ENCODE peak calls at places on chromosomes 13 and 19, in four cellular contexts. R is pancreas, Y is H9, M is A549. G is an unnamed sample.

GRCh38 chr19:1864480-1865171 is 1.2 kb upstream of the KLF16 start:
- DNase-seq in R (peak; percentile 74), Y (peak; percentile 89), M (peak; percentile 72), G (no peak)

GRCh38 chr13:25973576-25973975 is 78.2 kb downstream of the SHISA2 start:
- DNase-seq in R (no peak), Y (no peak), M (no peak), G (no peak)

GRCh38 chr13:60448907-60449510 is 52.0 kb downstream of the TDRD3 start:
- DNase-seq in R (no peak), Y (no peak), M (peak; percentile 42), G (peak; percentile 44)

GRCh38 chr19:42303101-42303464 is 659 bp upstream of the PAFAH1B3 start:
- DNase-seq in R (no peak), Y (no peak), M (no peak), G (no peak)

GRCh38 chr19:11463391-11463790 is 17.5 kb downstream of the ELAVL3 start:
- DNase-seq in R (no peak), Y (no peak), M (no peak), G (no peak)

GRCh38 chr19:29576761-29577661 is 29.1 kb upstream of the POP4 start:
- DNase-seq in R (no peak), Y (peak; percentile 20), M (no peak), G (no peak)

GRCh38 chr13:41177616-41178015 is 16.8 kb downstream of the KBTBD7 start:
- DNase-seq in R (no peak), Y (no peak), M (no peak), G (no peak)

GRCh38 chr13:114222461-114222968 is 12.2 kb upstream of the CDC16 start:
- DNase-seq in R (peak; percentile 70), Y (no peak), M (no peak), G (no peak)

GRCh38 chr13:75372923-75373841 is 108.8 kb downstream of the TBC1D4 start:
- DNase-seq in R (no peak), Y (no peak), M (no peak), G (no peak)

GRCh38 chr13:77207943-77208342 is 119.0 kb downstream of the MYCBP2 start:
- DNase-seq in R (no peak), Y (no peak), M (no peak), G (peak; percentile 1)

GRCh38 chr13:40404407-40404806 is 262.0 kb downstream of the FOXO1 start:
- DNase-seq in R (no peak), Y (no peak), M (no peak), G (no peak)

GRCh38 chr13:81393110-81393509 is 1052.2 kb upstream of the SPRY2 start:
- DNase-seq in R (no peak), Y (no peak), M (no peak), G (no peak)

GRCh38 chr19:14775855-14776254 is 2.5 kb downstream of the ADGRE2 start:
- DNase-seq in R (no peak), Y (peak; percentile 31), M (no peak), G (no peak)

GRCh38 chr19:51660975-51661600 is 14.5 kb upstream of the SIGLEC14 start:
- DNase-seq in R (peak; percentile 63), Y (peak; percentile 74), M (peak; percentile 81), G (peak; percentile 29)

GRCh38 chr13:32036131-32036695 is 4.6 kb downstream of the FRY start:
- DNase-seq in R (no peak), Y (no peak), M (no peak), G (no peak)

GRCh38 chr19:17385878-17386611 is 8.0 kb downstream of the CCDC194 start:
- DNase-seq in R (no peak), Y (peak; percentile 89), M (peak; percentile 53), G (peak; percentile 66)

GRCh38 chr13:109678459-109678858 is 107.9 kb downstream of the IRS2 start:
- DNase-seq in R (no peak), Y (no peak), M (no peak), G (no peak)

GRCh38 chr19:10114651-10115391 is 3.3 kb downstream of the P2RY11 start:
- DNase-seq in R (no peak), Y (no peak), M (peak; percentile 23), G (no peak)

GRCh38 chr19:28867978-28868377 is 345.0 kb downstream of the UQCRFS1 start:
- DNase-seq in R (no peak), Y (no peak), M (no peak), G (no peak)

GRCh38 chr13:40271931-40272775 is 394.3 kb downstream of the FOXO1 start:
- DNase-seq in R (peak; percentile 29), Y (no peak), M (peak; percentile 14), G (peak; percentile 51)

DNA sequence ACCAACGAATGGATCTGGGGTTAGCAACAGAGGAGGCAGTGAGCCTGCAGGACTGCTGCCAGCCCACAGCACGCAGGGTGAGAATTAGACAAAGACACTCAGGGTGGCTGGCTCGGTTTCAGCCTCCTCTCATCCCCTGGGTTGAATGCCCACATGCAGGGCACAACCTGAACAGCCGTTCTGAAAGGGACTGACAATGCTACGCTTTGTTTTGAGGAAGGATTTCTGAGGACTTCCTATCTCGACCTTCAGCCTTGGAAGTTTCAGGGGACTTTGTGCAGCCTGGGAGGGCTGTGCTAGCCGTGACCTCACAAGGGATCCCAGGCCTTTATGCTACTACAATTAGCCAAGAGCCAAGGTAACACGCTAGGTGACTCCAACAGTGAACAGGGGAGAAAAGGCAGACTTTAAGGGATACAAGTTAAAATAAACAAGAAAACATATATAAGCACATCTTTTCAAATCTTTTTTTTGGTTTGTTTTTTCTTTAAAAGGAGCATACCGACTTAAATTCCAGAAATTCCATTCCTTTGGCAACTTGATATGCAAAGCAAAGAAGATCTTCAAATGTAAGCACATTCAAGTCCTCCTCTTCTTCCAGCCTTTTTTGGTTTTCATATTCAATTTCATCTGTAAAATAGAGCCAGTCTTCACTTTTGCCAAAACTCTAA is 34.5 kb upstream of the URAD start:
- DNase-seq in R (no peak), Y (peak; percentile 39), M (no peak), G (no peak)
- H3K27ac ChIP-seq in R (no peak overlapping the region), Y (peak overlapping the region; percentile 71), M (no peak overlapping the region), G (no peak overlapping the region)

GRCh38 chr19:3818918-3819317 is 32.7 kb upstream of the MATK start:
- DNase-seq in R (no peak), Y (no peak), M (no peak), G (no peak)

GRCh38 chr19:3818479-3818878 is 32.3 kb upstream of the MATK start:
- DNase-seq in R (no peak), Y (no peak), M (no peak), G (peak; percentile 20)

GRCh38 chr19:3817761-3818160 is 31.6 kb upstream of the MATK start:
- DNase-seq in R (no peak), Y (no peak), M (no peak), G (no peak)

GRCh38 chr19:3814648-3815047 is 28.5 kb upstream of the MATK start:
- DNase-seq in R (no peak), Y (no peak), M (no peak), G (no peak)

DNA sequence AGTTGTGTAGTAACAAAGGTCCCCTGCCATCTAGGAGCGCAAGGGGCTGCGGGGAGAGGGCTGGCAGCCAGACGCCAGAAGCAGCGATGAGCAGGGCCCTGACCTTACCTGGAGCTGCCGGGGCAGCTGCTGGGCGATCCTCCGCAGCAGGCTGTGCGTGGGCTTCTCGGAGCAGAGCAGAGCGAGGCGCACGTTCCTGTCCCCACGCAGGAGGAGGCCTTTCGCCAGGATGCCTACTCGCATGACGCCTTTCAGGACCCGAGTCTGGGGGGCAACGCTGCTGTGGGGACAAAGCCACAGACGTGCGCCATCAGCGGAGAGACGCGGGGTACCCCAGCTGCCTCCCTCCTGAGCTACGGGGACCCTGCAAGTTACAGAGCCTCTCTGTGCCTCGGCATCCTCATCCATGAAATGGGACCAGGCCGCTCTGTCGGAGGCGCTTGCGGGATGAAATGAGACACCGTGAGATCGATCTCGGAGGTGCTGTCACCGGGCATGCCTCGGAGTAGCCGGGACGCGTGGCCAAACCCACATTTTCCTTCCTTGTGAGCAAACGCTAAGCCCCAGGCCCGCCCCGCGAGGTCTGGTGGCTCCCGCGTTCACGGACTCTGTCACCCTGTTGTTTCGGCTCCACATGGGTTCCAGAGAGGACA is 30.5 kb upstream of the MATK start:
- DNase-seq in R (no peak), Y (no peak), M (no peak), G (no peak)
- H3K27ac ChIP-seq in R (no peak overlapping the region), Y (no peak overlapping the region), M (no peak overlapping the region), G (no peak overlapping the region)

DNA sequence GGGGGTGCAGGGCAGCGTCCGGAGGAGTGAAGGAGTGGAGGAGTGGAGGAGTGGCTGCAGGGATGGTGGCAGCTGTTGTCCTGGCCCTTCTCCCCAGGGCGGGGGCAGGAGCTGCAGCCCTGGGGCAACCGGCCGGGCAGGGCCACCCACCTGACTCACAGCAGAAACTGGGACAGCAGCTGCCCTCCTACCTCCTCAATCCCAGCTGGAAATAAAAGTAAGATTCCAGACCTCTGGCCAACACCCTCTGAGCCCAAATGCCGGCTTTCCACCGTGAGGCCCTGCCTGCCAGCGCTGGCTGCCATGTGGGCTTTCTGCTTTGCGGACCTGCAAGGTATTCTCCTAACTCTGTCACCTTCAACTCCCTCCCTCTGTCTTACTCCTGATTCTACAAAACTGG is 3.3 kb upstream of the CLPP start:
- DNase-seq in R (no peak), Y (no peak), M (no peak), G (no peak)
- H3K27ac ChIP-seq in R (no peak overlapping the region), Y (no peak overlapping the region), M (no peak overlapping the region), G (peak overlapping the region; percentile 40)

GRCh38 chr13:50390503-50391248 is 375.4 kb downstream of the KCNRG start:
- DNase-seq in R (no peak), Y (no peak), M (no peak), G (no peak)
- H3K27ac ChIP-seq in R (no peak overlapping the region), Y (no peak overlapping the region), M (no peak overlapping the region), G (no peak overlapping the region)

DNA sequence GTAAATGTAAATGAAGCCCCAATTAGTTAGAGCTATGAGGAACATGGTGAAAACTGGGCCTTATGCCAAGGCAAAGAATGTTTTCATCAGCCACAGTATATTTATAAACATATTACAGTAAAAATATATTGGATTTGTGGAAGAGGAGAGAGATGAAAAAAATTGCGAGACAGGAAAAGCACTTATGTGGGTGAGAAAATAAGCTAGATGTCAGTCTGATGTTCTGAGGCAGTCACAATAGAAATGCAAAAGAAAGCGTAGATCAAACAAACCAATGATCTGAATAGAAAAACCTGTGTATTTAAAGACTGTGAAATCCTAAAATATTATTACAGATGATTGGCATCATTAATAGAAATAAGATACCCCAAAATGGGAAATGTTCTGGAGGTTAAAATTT is 1332.5 kb downstream of the SLITRK5 start:
- DNase-seq in R (no peak), Y (no peak), M (no peak), G (no peak)
- H3K27ac ChIP-seq in R (no peak overlapping the region), Y (no peak overlapping the region), M (no peak overlapping the region), G (no peak overlapping the region)

DNA sequence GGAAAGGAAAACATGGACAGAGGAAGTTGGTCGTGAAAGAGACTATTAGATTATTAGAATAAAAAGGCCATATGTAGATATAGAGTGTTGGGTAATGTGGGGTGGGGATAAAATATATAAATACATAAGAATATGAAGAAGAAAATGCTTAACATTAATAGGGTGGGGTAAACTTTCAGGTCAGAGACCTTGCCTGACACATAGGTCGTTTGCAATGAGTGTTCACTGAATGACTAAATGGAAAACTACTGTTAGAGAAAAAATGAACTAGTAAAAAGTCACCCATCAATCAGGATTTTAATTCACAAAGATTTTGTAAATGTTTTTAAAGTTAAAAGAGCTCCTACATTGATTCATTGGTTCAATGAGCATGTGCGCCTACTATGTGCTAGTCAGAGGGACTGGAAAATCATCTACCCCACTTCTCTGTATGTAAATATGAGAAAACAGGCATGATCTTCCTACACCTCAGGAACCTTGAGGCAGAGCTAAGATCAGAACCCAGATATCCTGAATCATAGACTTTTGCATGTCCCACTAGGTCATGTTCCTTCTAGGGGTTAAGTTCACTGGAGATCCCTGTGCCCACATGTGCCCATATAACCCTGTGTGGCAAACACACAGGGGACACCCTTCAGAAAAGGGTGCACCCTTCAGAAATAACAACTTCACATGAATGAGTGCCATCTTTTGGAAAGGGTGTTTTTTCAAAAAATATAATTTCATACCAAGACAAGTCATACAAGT is 24.6 kb upstream of the KLF12 start:
- DNase-seq in R (no peak), Y (no peak), M (no peak), G (no peak)
- H3K27ac ChIP-seq in R (no peak overlapping the region), Y (no peak overlapping the region), M (no peak overlapping the region), G (no peak overlapping the region)

G was measured in RWPE1.